ENCODE peak calls at places on chromosome 1, in nine cellular contexts. One of them, this sample, is unnamed.

GRCh38 chr1:111475706-111476105 is 1.9 kb downstream of the C1orf162 start:
- DNase-seq in stimulated activated CD8-positive, alpha-beta memory T cell treated with anti-CD3 and anti-CD28 coated beads, Interleukin-15, amount 100 ng/mL, for 24 hours: no peak
- DNase-seq in stimulated activated CD4-positive, alpha-beta T cell treated with anti-CD3 and anti-CD28 coated beads, Interleukin-12 subunit alpha, Interleukin-12 subunit beta, amount 100 ng/mL, for 4 hours: no peak
- DNase-seq in hippocampal formation: no peak
- DNase-seq in KG1: no peak
- DNase-seq in RWPE1: no peak
- DNase-seq in stromal cell of bone marrow: no peak
- DNase-seq in RPMI8226: no peak
- DNase-seq in Jurkat, Clone E6-1: no peak
- DNase-seq in this sample: no peak

GRCh38 chr1:20069932-20070331 is at the start of gene PLA2G5:
- DNase-seq in stromal cell of bone marrow: peak; percentile 21
- DNase-seq in RPMI8226: no peak
- DNase-seq in Jurkat, Clone E6-1: no peak
- DNase-seq in hippocampal formation: peak; percentile 29
- DNase-seq in stimulated activated CD4-positive, alpha-beta T cell treated with anti-CD3 and anti-CD28 coated beads, Interleukin-12 subunit alpha, Interleukin-12 subunit beta, amount 100 ng/mL, for 4 hours: no peak
- DNase-seq in RWPE1: no peak
- DNase-seq in KG1: no peak
- DNase-seq in stimulated activated CD8-positive, alpha-beta memory T cell treated with anti-CD3 and anti-CD28 coated beads, Interleukin-15, amount 100 ng/mL, for 24 hours: no peak
- DNase-seq in this sample: peak; percentile 26

GRCh38 chr1:162081316-162081715 is 11.8 kb downstream of the NOS1AP start:
- DNase-seq in RPMI8226: no peak
- DNase-seq in stimulated activated CD4-positive, alpha-beta T cell treated with anti-CD3 and anti-CD28 coated beads, Interleukin-12 subunit alpha, Interleukin-12 subunit beta, amount 100 ng/mL, for 4 hours: no peak
- DNase-seq in stimulated activated CD8-positive, alpha-beta memory T cell treated with anti-CD3 and anti-CD28 coated beads, Interleukin-15, amount 100 ng/mL, for 24 hours: no peak
- DNase-seq in RWPE1: no peak
- DNase-seq in hippocampal formation: no peak
- DNase-seq in KG1: no peak
- DNase-seq in stromal cell of bone marrow: no peak
- DNase-seq in Jurkat, Clone E6-1: no peak
- DNase-seq in this sample: peak; percentile 97

GRCh38 chr1:46175243-46175642 is 356 bp downstream of the TSPAN1 start:
- DNase-seq in RPMI8226: no peak
- DNase-seq in stromal cell of bone marrow: no peak
- DNase-seq in RWPE1: no peak
- DNase-seq in KG1: no peak
- DNase-seq in Jurkat, Clone E6-1: no peak
- DNase-seq in hippocampal formation: no peak
- DNase-seq in stimulated activated CD8-positive, alpha-beta memory T cell treated with anti-CD3 and anti-CD28 coated beads, Interleukin-15, amount 100 ng/mL, for 24 hours: no peak
- DNase-seq in stimulated activated CD4-positive, alpha-beta T cell treated with anti-CD3 and anti-CD28 coated beads, Interleukin-12 subunit alpha, Interleukin-12 subunit beta, amount 100 ng/mL, for 4 hours: no peak
- DNase-seq in this sample: peak; percentile 79

GRCh38 chr1:167043752-167044488 is 46.3 kb downstream of the GPA33 start:
- DNase-seq in stimulated activated CD8-positive, alpha-beta memory T cell treated with anti-CD3 and anti-CD28 coated beads, Interleukin-15, amount 100 ng/mL, for 24 hours: peak; percentile 35
- DNase-seq in RPMI8226: peak; percentile 95
- DNase-seq in stimulated activated CD4-positive, alpha-beta T cell treated with anti-CD3 and anti-CD28 coated beads, Interleukin-12 subunit alpha, Interleukin-12 subunit beta, amount 100 ng/mL, for 4 hours: peak; percentile 55
- DNase-seq in KG1: no peak
- DNase-seq in RWPE1: peak; percentile 56
- DNase-seq in hippocampal formation: no peak
- DNase-seq in Jurkat, Clone E6-1: peak; percentile 86
- DNase-seq in stromal cell of bone marrow: no peak
- DNase-seq in this sample: peak; percentile 70

GRCh38 chr1:180563013-180563827 is 4.5 kb downstream of the OVAAL start:
- DNase-seq in RPMI8226: no peak
- DNase-seq in hippocampal formation: no peak
- DNase-seq in stromal cell of bone marrow: peak; percentile 69
- DNase-seq in stimulated activated CD8-positive, alpha-beta memory T cell treated with anti-CD3 and anti-CD28 coated beads, Interleukin-15, amount 100 ng/mL, for 24 hours: no peak
- DNase-seq in stimulated activated CD4-positive, alpha-beta T cell treated with anti-CD3 and anti-CD28 coated beads, Interleukin-12 subunit alpha, Interleukin-12 subunit beta, amount 100 ng/mL, for 4 hours: no peak
- DNase-seq in RWPE1: peak; percentile 34
- DNase-seq in KG1: no peak
- DNase-seq in Jurkat, Clone E6-1: no peak
- DNase-seq in this sample: peak; percentile 83

GRCh38 chr1:198776602-198777029 is 137.8 kb downstream of the PTPRC start:
- DNase-seq in stromal cell of bone marrow: peak; percentile 94
- DNase-seq in KG1: peak; percentile 64
- DNase-seq in stimulated activated CD4-positive, alpha-beta T cell treated with anti-CD3 and anti-CD28 coated beads, Interleukin-12 subunit alpha, Interleukin-12 subunit beta, amount 100 ng/mL, for 4 hours: no peak
- DNase-seq in stimulated activated CD8-positive, alpha-beta memory T cell treated with anti-CD3 and anti-CD28 coated beads, Interleukin-15, amount 100 ng/mL, for 24 hours: no peak
- DNase-seq in RWPE1: peak; percentile 40
- DNase-seq in RPMI8226: no peak
- DNase-seq in hippocampal formation: peak; percentile 20
- DNase-seq in Jurkat, Clone E6-1: peak; percentile 28
- DNase-seq in this sample: peak; percentile 97

GRCh38 chr1:44261475-44261853 is 48.2 kb downstream of the DMAP1 start:
- DNase-seq in Jurkat, Clone E6-1: no peak
- DNase-seq in stromal cell of bone marrow: no peak
- DNase-seq in stimulated activated CD4-positive, alpha-beta T cell treated with anti-CD3 and anti-CD28 coated beads, Interleukin-12 subunit alpha, Interleukin-12 subunit beta, amount 100 ng/mL, for 4 hours: no peak
- DNase-seq in KG1: no peak
- DNase-seq in RWPE1: no peak
- DNase-seq in hippocampal formation: no peak
- DNase-seq in stimulated activated CD8-positive, alpha-beta memory T cell treated with anti-CD3 and anti-CD28 coated beads, Interleukin-15, amount 100 ng/mL, for 24 hours: no peak
- DNase-seq in RPMI8226: no peak
- DNase-seq in this sample: no peak

GRCh38 chr1:62306065-62306464 is 13.2 kb downstream of the KANK4 start:
- DNase-seq in stromal cell of bone marrow: no peak
- DNase-seq in Jurkat, Clone E6-1: no peak
- DNase-seq in stimulated activated CD4-positive, alpha-beta T cell treated with anti-CD3 and anti-CD28 coated beads, Interleukin-12 subunit alpha, Interleukin-12 subunit beta, amount 100 ng/mL, for 4 hours: no peak
- DNase-seq in stimulated activated CD8-positive, alpha-beta memory T cell treated with anti-CD3 and anti-CD28 coated beads, Interleukin-15, amount 100 ng/mL, for 24 hours: no peak
- DNase-seq in RPMI8226: no peak
- DNase-seq in RWPE1: no peak
- DNase-seq in KG1: no peak
- DNase-seq in hippocampal formation: no peak
- DNase-seq in this sample: no peak

GRCh38 chr1:202812176-202813026 is 1.6 kb downstream of the PCAT6 start:
- DNase-seq in stimulated activated CD8-positive, alpha-beta memory T cell treated with anti-CD3 and anti-CD28 coated beads, Interleukin-15, amount 100 ng/mL, for 24 hours: no peak
- DNase-seq in stimulated activated CD4-positive, alpha-beta T cell treated with anti-CD3 and anti-CD28 coated beads, Interleukin-12 subunit alpha, Interleukin-12 subunit beta, amount 100 ng/mL, for 4 hours: no peak
- DNase-seq in hippocampal formation: no peak
- DNase-seq in RPMI8226: no peak
- DNase-seq in KG1: no peak
- DNase-seq in stromal cell of bone marrow: no peak
- DNase-seq in RWPE1: peak; percentile 59
- DNase-seq in Jurkat, Clone E6-1: no peak
- DNase-seq in this sample: peak; percentile 27

GRCh38 chr1:66316464-66317155 is 217.3 kb upstream of the SGIP1 start:
- DNase-seq in RWPE1: no peak
- DNase-seq in RPMI8226: no peak
- DNase-seq in hippocampal formation: peak; percentile 18
- DNase-seq in Jurkat, Clone E6-1: no peak
- DNase-seq in stimulated activated CD4-positive, alpha-beta T cell treated with anti-CD3 and anti-CD28 coated beads, Interleukin-12 subunit alpha, Interleukin-12 subunit beta, amount 100 ng/mL, for 4 hours: no peak
- DNase-seq in stimulated activated CD8-positive, alpha-beta memory T cell treated with anti-CD3 and anti-CD28 coated beads, Interleukin-15, amount 100 ng/mL, for 24 hours: no peak
- DNase-seq in stromal cell of bone marrow: peak; percentile 68
- DNase-seq in KG1: peak; percentile 31
- DNase-seq in this sample: no peak

GRCh38 chr1:223765036-223765718 is 52.8 kb downstream of the CAPN2 start:
- DNase-seq in hippocampal formation: peak; percentile 71
- DNase-seq in stimulated activated CD4-positive, alpha-beta T cell treated with anti-CD3 and anti-CD28 coated beads, Interleukin-12 subunit alpha, Interleukin-12 subunit beta, amount 100 ng/mL, for 4 hours: no peak
- DNase-seq in KG1: no peak
- DNase-seq in RPMI8226: no peak
- DNase-seq in RWPE1: no peak
- DNase-seq in stromal cell of bone marrow: no peak
- DNase-seq in stimulated activated CD8-positive, alpha-beta memory T cell treated with anti-CD3 and anti-CD28 coated beads, Interleukin-15, amount 100 ng/mL, for 24 hours: no peak
- DNase-seq in Jurkat, Clone E6-1: no peak
- DNase-seq in this sample: no peak

GRCh38 chr1:228029281-228029680 is 22.5 kb downstream of the WNT3A start:
- DNase-seq in RPMI8226: no peak
- DNase-seq in RWPE1: no peak
- DNase-seq in stimulated activated CD8-positive, alpha-beta memory T cell treated with anti-CD3 and anti-CD28 coated beads, Interleukin-15, amount 100 ng/mL, for 24 hours: no peak
- DNase-seq in Jurkat, Clone E6-1: no peak
- DNase-seq in stimulated activated CD4-positive, alpha-beta T cell treated with anti-CD3 and anti-CD28 coated beads, Interleukin-12 subunit alpha, Interleukin-12 subunit beta, amount 100 ng/mL, for 4 hours: no peak
- DNase-seq in hippocampal formation: no peak
- DNase-seq in stromal cell of bone marrow: no peak
- DNase-seq in KG1: no peak
- DNase-seq in this sample: no peak

GRCh38 chr1:44110916-44111315 is 7.7 kb upstream of the KLF17 start:
- DNase-seq in stimulated activated CD4-positive, alpha-beta T cell treated with anti-CD3 and anti-CD28 coated beads, Interleukin-12 subunit alpha, Interleukin-12 subunit beta, amount 100 ng/mL, for 4 hours: no peak
- DNase-seq in RPMI8226: no peak
- DNase-seq in KG1: no peak
- DNase-seq in hippocampal formation: no peak
- DNase-seq in stromal cell of bone marrow: no peak
- DNase-seq in RWPE1: no peak
- DNase-seq in stimulated activated CD8-positive, alpha-beta memory T cell treated with anti-CD3 and anti-CD28 coated beads, Interleukin-15, amount 100 ng/mL, for 24 hours: no peak
- DNase-seq in Jurkat, Clone E6-1: no peak
- DNase-seq in this sample: no peak

GRCh38 chr1:231866392-231867331 is 240.1 kb downstream of the DISC1 start:
- DNase-seq in hippocampal formation: peak; percentile 55
- DNase-seq in RWPE1: peak; percentile 45
- DNase-seq in RPMI8226: peak; percentile 69
- DNase-seq in stimulated activated CD8-positive, alpha-beta memory T cell treated with anti-CD3 and anti-CD28 coated beads, Interleukin-15, amount 100 ng/mL, for 24 hours: peak; percentile 13
- DNase-seq in stimulated activated CD4-positive, alpha-beta T cell treated with anti-CD3 and anti-CD28 coated beads, Interleukin-12 subunit alpha, Interleukin-12 subunit beta, amount 100 ng/mL, for 4 hours: peak; percentile 50
- DNase-seq in Jurkat, Clone E6-1: peak; percentile 53
- DNase-seq in KG1: peak; percentile 52
- DNase-seq in stromal cell of bone marrow: peak; percentile 21
- DNase-seq in this sample: peak; percentile 43

GRCh38 chr1:109282497-109282951 is 421 bp downstream of the PSRC1 start:
- DNase-seq in Jurkat, Clone E6-1: no peak
- DNase-seq in RWPE1: no peak
- DNase-seq in hippocampal formation: no peak
- DNase-seq in stimulated activated CD8-positive, alpha-beta memory T cell treated with anti-CD3 and anti-CD28 coated beads, Interleukin-15, amount 100 ng/mL, for 24 hours: no peak
- DNase-seq in KG1: no peak
- DNase-seq in RPMI8226: no peak
- DNase-seq in stimulated activated CD4-positive, alpha-beta T cell treated with anti-CD3 and anti-CD28 coated beads, Interleukin-12 subunit alpha, Interleukin-12 subunit beta, amount 100 ng/mL, for 4 hours: no peak
- DNase-seq in stromal cell of bone marrow: no peak
- DNase-seq in this sample: no peak

GRCh38 chr1:102593276-102593675 is 515.0 kb downstream of the COL11A1 start:
- DNase-seq in stromal cell of bone marrow: no peak
- DNase-seq in RWPE1: peak; percentile 6
- DNase-seq in RPMI8226: no peak
- DNase-seq in stimulated activated CD4-positive, alpha-beta T cell treated with anti-CD3 and anti-CD28 coated beads, Interleukin-12 subunit alpha, Interleukin-12 subunit beta, amount 100 ng/mL, for 4 hours: no peak
- DNase-seq in stimulated activated CD8-positive, alpha-beta memory T cell treated with anti-CD3 and anti-CD28 coated beads, Interleukin-15, amount 100 ng/mL, for 24 hours: no peak
- DNase-seq in KG1: no peak
- DNase-seq in Jurkat, Clone E6-1: no peak
- DNase-seq in hippocampal formation: no peak
- DNase-seq in this sample: peak; percentile 13

GRCh38 chr1:227870375-227870774 is 54.9 kb downstream of the PRSS38 start:
- DNase-seq in KG1: no peak
- DNase-seq in RPMI8226: no peak
- DNase-seq in stimulated activated CD8-positive, alpha-beta memory T cell treated with anti-CD3 and anti-CD28 coated beads, Interleukin-15, amount 100 ng/mL, for 24 hours: no peak
- DNase-seq in Jurkat, Clone E6-1: peak; percentile 6
- DNase-seq in stromal cell of bone marrow: no peak
- DNase-seq in hippocampal formation: no peak
- DNase-seq in RWPE1: no peak
- DNase-seq in stimulated activated CD4-positive, alpha-beta T cell treated with anti-CD3 and anti-CD28 coated beads, Interleukin-12 subunit alpha, Interleukin-12 subunit beta, amount 100 ng/mL, for 4 hours: no peak
- DNase-seq in this sample: no peak

GRCh38 chr1:206931709-206932108 is 10.0 kb upstream of the FCMR start:
- DNase-seq in RWPE1: no peak
- DNase-seq in stimulated activated CD8-positive, alpha-beta memory T cell treated with anti-CD3 and anti-CD28 coated beads, Interleukin-15, amount 100 ng/mL, for 24 hours: no peak
- DNase-seq in stromal cell of bone marrow: no peak
- DNase-seq in RPMI8226: no peak
- DNase-seq in KG1: no peak
- DNase-seq in stimulated activated CD4-positive, alpha-beta T cell treated with anti-CD3 and anti-CD28 coated beads, Interleukin-12 subunit alpha, Interleukin-12 subunit beta, amount 100 ng/mL, for 4 hours: no peak
- DNase-seq in Jurkat, Clone E6-1: no peak
- DNase-seq in hippocampal formation: no peak
- DNase-seq in this sample: no peak

GRCh38 chr1:16498573-16499359 is 15.3 kb downstream of the RNU1-1 start:
- DNase-seq in KG1: peak; percentile 59
- DNase-seq in RWPE1: peak; percentile 86
- DNase-seq in RPMI8226: peak; percentile 92
- DNase-seq in stimulated activated CD4-positive, alpha-beta T cell treated with anti-CD3 and anti-CD28 coated beads, Interleukin-12 subunit alpha, Interleukin-12 subunit beta, amount 100 ng/mL, for 4 hours: peak; percentile 82
- DNase-seq in stromal cell of bone marrow: peak; percentile 67
- DNase-seq in Jurkat, Clone E6-1: peak; percentile 63
- DNase-seq in stimulated activated CD8-positive, alpha-beta memory T cell treated with anti-CD3 and anti-CD28 coated beads, Interleukin-15, amount 100 ng/mL, for 24 hours: peak; percentile 55
- DNase-seq in hippocampal formation: peak; percentile 79
- DNase-seq in this sample: peak; percentile 33

GRCh38 chr1:223670458-223671159 is 5.1 kb upstream of the CAPN8 start:
- DNase-seq in RPMI8226: peak; percentile 15
- DNase-seq in Jurkat, Clone E6-1: no peak
- DNase-seq in stromal cell of bone marrow: peak; percentile 20
- DNase-seq in RWPE1: no peak
- DNase-seq in stimulated activated CD4-positive, alpha-beta T cell treated with anti-CD3 and anti-CD28 coated beads, Interleukin-12 subunit alpha, Interleukin-12 subunit beta, amount 100 ng/mL, for 4 hours: no peak
- DNase-seq in hippocampal formation: no peak
- DNase-seq in stimulated activated CD8-positive, alpha-beta memory T cell treated with anti-CD3 and anti-CD28 coated beads, Interleukin-15, amount 100 ng/mL, for 24 hours: no peak
- DNase-seq in KG1: no peak
- DNase-seq in this sample: peak; percentile 64

GRCh38 chr1:88608139-88608943 is 75.7 kb upstream of the PKN2 start:
- DNase-seq in stromal cell of bone marrow: peak; percentile 10
- DNase-seq in Jurkat, Clone E6-1: peak; percentile 38
- DNase-seq in stimulated activated CD8-positive, alpha-beta memory T cell treated with anti-CD3 and anti-CD28 coated beads, Interleukin-15, amount 100 ng/mL, for 24 hours: no peak
- DNase-seq in RPMI8226: peak; percentile 20
- DNase-seq in stimulated activated CD4-positive, alpha-beta T cell treated with anti-CD3 and anti-CD28 coated beads, Interleukin-12 subunit alpha, Interleukin-12 subunit beta, amount 100 ng/mL, for 4 hours: no peak
- DNase-seq in hippocampal formation: no peak
- DNase-seq in RWPE1: peak; percentile 41
- DNase-seq in KG1: peak; percentile 2
- DNase-seq in this sample: peak; percentile 44

GRCh38 chr1:945910-946565 is 13.0 kb downstream of the NOC2L start:
- DNase-seq in KG1: no peak
- DNase-seq in stimulated activated CD4-positive, alpha-beta T cell treated with anti-CD3 and anti-CD28 coated beads, Interleukin-12 subunit alpha, Interleukin-12 subunit beta, amount 100 ng/mL, for 4 hours: no peak
- DNase-seq in RWPE1: no peak
- DNase-seq in hippocampal formation: no peak
- DNase-seq in stimulated activated CD8-positive, alpha-beta memory T cell treated with anti-CD3 and anti-CD28 coated beads, Interleukin-15, amount 100 ng/mL, for 24 hours: no peak
- DNase-seq in stromal cell of bone marrow: no peak
- DNase-seq in Jurkat, Clone E6-1: no peak
- DNase-seq in RPMI8226: no peak
- DNase-seq in this sample: no peak

GRCh38 chr1:18681423-18681835 is 50.8 kb downstream of the PAX7 start:
- DNase-seq in stimulated activated CD8-positive, alpha-beta memory T cell treated with anti-CD3 and anti-CD28 coated beads, Interleukin-15, amount 100 ng/mL, for 24 hours: no peak
- DNase-seq in stromal cell of bone marrow: peak; percentile 1
- DNase-seq in RWPE1: peak; percentile 74
- DNase-seq in RPMI8226: peak; percentile 72
- DNase-seq in Jurkat, Clone E6-1: peak; percentile 59
- DNase-seq in KG1: no peak
- DNase-seq in stimulated activated CD4-positive, alpha-beta T cell treated with anti-CD3 and anti-CD28 coated beads, Interleukin-12 subunit alpha, Interleukin-12 subunit beta, amount 100 ng/mL, for 4 hours: no peak
- DNase-seq in hippocampal formation: no peak
- DNase-seq in this sample: peak; percentile 21

GRCh38 chr1:11134352-11135266 is 34.9 kb upstream of the EXOSC10 start:
- DNase-seq in stromal cell of bone marrow: no peak
- DNase-seq in stimulated activated CD8-positive, alpha-beta memory T cell treated with anti-CD3 and anti-CD28 coated beads, Interleukin-15, amount 100 ng/mL, for 24 hours: no peak
- DNase-seq in KG1: no peak
- DNase-seq in Jurkat, Clone E6-1: no peak
- DNase-seq in stimulated activated CD4-positive, alpha-beta T cell treated with anti-CD3 and anti-CD28 coated beads, Interleukin-12 subunit alpha, Interleukin-12 subunit beta, amount 100 ng/mL, for 4 hours: no peak
- DNase-seq in hippocampal formation: no peak
- DNase-seq in RPMI8226: no peak
- DNase-seq in RWPE1: peak; percentile 67
- DNase-seq in this sample: peak; percentile 60

GRCh38 chr1:46394108-46394871 is at the start of gene FAAH:
- DNase-seq in Jurkat, Clone E6-1: no peak
- DNase-seq in hippocampal formation: peak; percentile 55
- DNase-seq in RPMI8226: peak; percentile 57
- DNase-seq in KG1: no peak
- DNase-seq in stromal cell of bone marrow: no peak
- DNase-seq in RWPE1: no peak
- DNase-seq in stimulated activated CD4-positive, alpha-beta T cell treated with anti-CD3 and anti-CD28 coated beads, Interleukin-12 subunit alpha, Interleukin-12 subunit beta, amount 100 ng/mL, for 4 hours: peak; percentile 36
- DNase-seq in stimulated activated CD8-positive, alpha-beta memory T cell treated with anti-CD3 and anti-CD28 coated beads, Interleukin-15, amount 100 ng/mL, for 24 hours: no peak
- DNase-seq in this sample: peak; percentile 45

GRCh38 chr1:228785366-228786085 is 50.2 kb downstream of the RHOU start:
- DNase-seq in stimulated activated CD8-positive, alpha-beta memory T cell treated with anti-CD3 and anti-CD28 coated beads, Interleukin-15, amount 100 ng/mL, for 24 hours: no peak
- DNase-seq in stromal cell of bone marrow: no peak
- DNase-seq in stimulated activated CD4-positive, alpha-beta T cell treated with anti-CD3 and anti-CD28 coated beads, Interleukin-12 subunit alpha, Interleukin-12 subunit beta, amount 100 ng/mL, for 4 hours: no peak
- DNase-seq in Jurkat, Clone E6-1: no peak
- DNase-seq in RPMI8226: no peak
- DNase-seq in RWPE1: no peak
- DNase-seq in KG1: no peak
- DNase-seq in hippocampal formation: no peak
- DNase-seq in this sample: no peak

GRCh38 chr1:205505076-205505729 is 734 bp downstream of the CDK18 start:
- DNase-seq in hippocampal formation: no peak
- DNase-seq in stromal cell of bone marrow: no peak
- DNase-seq in RPMI8226: peak; percentile 35
- DNase-seq in stimulated activated CD8-positive, alpha-beta memory T cell treated with anti-CD3 and anti-CD28 coated beads, Interleukin-15, amount 100 ng/mL, for 24 hours: no peak
- DNase-seq in RWPE1: peak; percentile 65
- DNase-seq in Jurkat, Clone E6-1: no peak
- DNase-seq in stimulated activated CD4-positive, alpha-beta T cell treated with anti-CD3 and anti-CD28 coated beads, Interleukin-12 subunit alpha, Interleukin-12 subunit beta, amount 100 ng/mL, for 4 hours: no peak
- DNase-seq in KG1: no peak
- DNase-seq in this sample: no peak

GRCh38 chr1:20448626-20449215 is 37.3 kb downstream of the CAMK2N1 start:
- DNase-seq in Jurkat, Clone E6-1: no peak
- DNase-seq in stimulated activated CD4-positive, alpha-beta T cell treated with anti-CD3 and anti-CD28 coated beads, Interleukin-12 subunit alpha, Interleukin-12 subunit beta, amount 100 ng/mL, for 4 hours: no peak
- DNase-seq in RPMI8226: no peak
- DNase-seq in KG1: no peak
- DNase-seq in stromal cell of bone marrow: no peak
- DNase-seq in hippocampal formation: peak; percentile 44
- DNase-seq in stimulated activated CD8-positive, alpha-beta memory T cell treated with anti-CD3 and anti-CD28 coated beads, Interleukin-15, amount 100 ng/mL, for 24 hours: no peak
- DNase-seq in RWPE1: no peak
- DNase-seq in this sample: no peak

GRCh38 chr1:13780780-13781179 is 80.8 kb downstream of the PRDM2 start:
- DNase-seq in stimulated activated CD4-positive, alpha-beta T cell treated with anti-CD3 and anti-CD28 coated beads, Interleukin-12 subunit alpha, Interleukin-12 subunit beta, amount 100 ng/mL, for 4 hours: no peak
- DNase-seq in hippocampal formation: no peak
- DNase-seq in RPMI8226: no peak
- DNase-seq in RWPE1: no peak
- DNase-seq in KG1: no peak
- DNase-seq in Jurkat, Clone E6-1: no peak
- DNase-seq in stimulated activated CD8-positive, alpha-beta memory T cell treated with anti-CD3 and anti-CD28 coated beads, Interleukin-15, amount 100 ng/mL, for 24 hours: no peak
- DNase-seq in stromal cell of bone marrow: no peak
- DNase-seq in this sample: no peak

GRCh38 chr1:112141923-112142322 is 152.5 kb upstream of the KCND3 start:
- DNase-seq in RWPE1: no peak
- DNase-seq in stromal cell of bone marrow: no peak
- DNase-seq in hippocampal formation: no peak
- DNase-seq in stimulated activated CD8-positive, alpha-beta memory T cell treated with anti-CD3 and anti-CD28 coated beads, Interleukin-15, amount 100 ng/mL, for 24 hours: no peak
- DNase-seq in RPMI8226: no peak
- DNase-seq in stimulated activated CD4-positive, alpha-beta T cell treated with anti-CD3 and anti-CD28 coated beads, Interleukin-12 subunit alpha, Interleukin-12 subunit beta, amount 100 ng/mL, for 4 hours: no peak
- DNase-seq in KG1: no peak
- DNase-seq in Jurkat, Clone E6-1: no peak
- DNase-seq in this sample: no peak